ENCODE peak calls at places on chromosomes 1 and 21, in eight cellular contexts. One of them, this sample, is unnamed.

GRCh38 chr1:112448937-112449629 is 53.1 kb downstream of the CTTNBP2NL start:
- DNase-seq in PC-3: no peak
- DNase-seq in lower lobe of right lung: no peak
- DNase-seq in mesenteric fat pad: no peak
- DNase-seq in right lobe of liver: no peak
- DNase-seq in fibroblast of gingiva: no peak
- DNase-seq in AG08396: no peak
- DNase-seq in NCI-H146: no peak
- DNase-seq in this sample: no peak

GRCh38 chr1:233673146-233673946 is 59.4 kb downstream of the KCNK1 start:
- DNase-seq in NCI-H146: no peak
- DNase-seq in PC-3: no peak
- DNase-seq in mesenteric fat pad: no peak
- DNase-seq in fibroblast of gingiva: no peak
- DNase-seq in AG08396: no peak
- DNase-seq in right lobe of liver: no peak
- DNase-seq in lower lobe of right lung: no peak
- DNase-seq in this sample: peak

GRCh38 chr21:41611966-41612606 is 104.1 kb upstream of the TMPRSS2 start:
- DNase-seq in NCI-H146: peak
- DNase-seq in mesenteric fat pad: no peak
- DNase-seq in PC-3: peak
- DNase-seq in lower lobe of right lung: no peak
- DNase-seq in fibroblast of gingiva: no peak
- DNase-seq in AG08396: no peak
- DNase-seq in right lobe of liver: no peak
- DNase-seq in this sample: peak

GRCh38 chr1:16318544-16318943 is 33.7 kb downstream of the FBXO42 start:
- DNase-seq in fibroblast of gingiva: peak
- DNase-seq in lower lobe of right lung: no peak
- DNase-seq in PC-3: no peak
- DNase-seq in right lobe of liver: no peak
- DNase-seq in AG08396: no peak
- DNase-seq in mesenteric fat pad: no peak
- DNase-seq in NCI-H146: no peak
- DNase-seq in this sample: no peak

GRCh38 chr1:245019904-245020486 is 134.8 kb upstream of the KIF26B start:
- DNase-seq in fibroblast of gingiva: no peak
- DNase-seq in lower lobe of right lung: no peak
- DNase-seq in right lobe of liver: no peak
- DNase-seq in AG08396: no peak
- DNase-seq in NCI-H146: no peak
- DNase-seq in mesenteric fat pad: no peak
- DNase-seq in PC-3: no peak
- DNase-seq in this sample: no peak

GRCh38 chr21:45456836-45457160 is 51.8 kb downstream of the COL18A1 start:
- DNase-seq in NCI-H146: no peak
- DNase-seq in fibroblast of gingiva: no peak
- DNase-seq in AG08396: no peak
- DNase-seq in PC-3: no peak
- DNase-seq in lower lobe of right lung: no peak
- DNase-seq in mesenteric fat pad: no peak
- DNase-seq in right lobe of liver: no peak
- DNase-seq in this sample: no peak

GRCh38 chr1:82391712-82392111 is 591.0 kb downstream of the ADGRL2 start:
- DNase-seq in lower lobe of right lung: no peak
- DNase-seq in mesenteric fat pad: no peak
- DNase-seq in NCI-H146: no peak
- DNase-seq in fibroblast of gingiva: peak
- DNase-seq in PC-3: peak
- DNase-seq in right lobe of liver: no peak
- DNase-seq in AG08396: no peak
- DNase-seq in this sample: no peak

GRCh38 chr1:83909687-83910086 is 89.2 kb downstream of the TTLL7 start:
- DNase-seq in PC-3: no peak
- DNase-seq in mesenteric fat pad: no peak
- DNase-seq in right lobe of liver: no peak
- DNase-seq in fibroblast of gingiva: no peak
- DNase-seq in NCI-H146: no peak
- DNase-seq in lower lobe of right lung: no peak
- DNase-seq in AG08396: no peak
- DNase-seq in this sample: no peak

GRCh38 chr1:162570718-162571117 is 9.2 kb downstream of the UAP1 start:
- DNase-seq in PC-3: no peak
- DNase-seq in fibroblast of gingiva: no peak
- DNase-seq in lower lobe of right lung: no peak
- DNase-seq in NCI-H146: no peak
- DNase-seq in mesenteric fat pad: no peak
- DNase-seq in AG08396: no peak
- DNase-seq in right lobe of liver: no peak
- DNase-seq in this sample: no peak